ENCODE peak calls at places on chromosomes 1 and 21, in seven cellular contexts. Y is cerebellar nuclear complex, M is H9, W is GM12865, O is SW480, G is PC-9, P is NCI-H2107. E is an unnamed sample.

GRCh38 chr1:27071049-27071416 is 58.4 kb upstream of the TENT5B start:
- DNase-seq in M (peak; percentile 64), P (peak; percentile 41), O (no peak), G (no peak), Y (peak; percentile 73), W (no peak), E (no peak)

GRCh38 chr1:30888391-30888790 is 20.2 kb downstream of the SDC3 start:
- DNase-seq in O (peak; percentile 68), P (no peak), W (no peak), Y (no peak), G (no peak), M (no peak), E (no peak)

GRCh38 chr1:223712856-223713494 is 636 bp downstream of the CAPN2 start:
- DNase-seq in Y (no peak), P (no peak), W (peak; percentile 52), O (peak; percentile 36), M (peak; percentile 42), G (peak; percentile 32), E (peak; percentile 54)

GRCh38 chr1:203744008-203744972 is 20.7 kb upstream of the LAX1 start:
- DNase-seq in G (no peak), P (no peak), M (peak; percentile 58), O (no peak), W (peak; percentile 75), Y (peak; percentile 58), E (peak; percentile 30)

GRCh38 chr1:100261686-100262085 is 4.3 kb upstream of the RTCA start:
- DNase-seq in P (no peak), W (no peak), Y (no peak), O (no peak), G (no peak), M (no peak), E (no peak)

GRCh38 chr1:33460947-33461629 is 11.4 kb upstream of the ZSCAN20 start:
- DNase-seq in M (no peak), P (no peak), G (no peak), O (no peak), Y (no peak), W (peak; percentile 77), E (no peak)

GRCh38 chr1:50257029-50257428 is 148.3 kb downstream of the ELAVL4 start:
- DNase-seq in W (no peak), G (no peak), Y (no peak), M (no peak), O (no peak), P (no peak), E (no peak)

GRCh38 chr1:230300322-230301301 is 125.5 kb downstream of the PGBD5 start:
- DNase-seq in W (no peak), M (no peak), Y (no peak), P (peak; percentile 81), G (no peak), O (no peak), E (no peak)

GRCh38 chr1:40120128-40120527 is 23.1 kb upstream of the PPT1 start:
- DNase-seq in M (no peak), O (no peak), G (no peak), P (no peak), W (no peak), Y (no peak), E (no peak)

GRCh38 chr21:45556645-45557601 is 14.7 kb upstream of the SLC19A1 start:
- DNase-seq in Y (no peak), O (no peak), P (no peak), W (no peak), M (peak; percentile 29), G (no peak), E (no peak)

GRCh38 chr1:181353526-181353925 is 129.8 kb upstream of the CACNA1E start:
- DNase-seq in M (no peak), W (no peak), P (no peak), Y (no peak), G (no peak), O (peak; percentile 47), E (no peak)

GRCh38 chr1:109208847-109209463 is 4.8 kb upstream of the SARS1 start:
- DNase-seq in M (no peak), G (no peak), O (peak; percentile 25), P (no peak), W (no peak), Y (no peak), E (no peak)

GRCh38 chr21:20272791-20273362 is 725.3 kb upstream of the NCAM2 start:
- DNase-seq in P (no peak), G (no peak), M (peak; percentile 27), Y (no peak), O (no peak), W (no peak), E (no peak)

GRCh38 chr1:19824541-19824940 is 9.5 kb upstream of the RNF186 start:
- DNase-seq in Y (no peak), P (no peak), W (peak; percentile 16), G (no peak), M (no peak), O (no peak), E (no peak)

GRCh38 chr1:64936958-64937357 is 29.4 kb downstream of the JAK1 start:
- DNase-seq in G (no peak), O (no peak), M (no peak), W (no peak), Y (no peak), P (no peak), E (no peak)

GRCh38 chr1:201767339-201767738 is 61.6 kb upstream of the IPO9 start:
- DNase-seq in W (no peak), G (no peak), Y (no peak), M (no peak), P (no peak), O (no peak), E (no peak)

GRCh38 chr1:119364640-119365039 is 3.9 kb upstream of the HAO2 start:
- DNase-seq in W (no peak), M (no peak), G (no peak), P (no peak), O (no peak), Y (no peak), E (no peak)

GRCh38 chr1:97337250-97338030 is 583.4 kb downstream of the DPYD start:
- DNase-seq in O (no peak), P (no peak), G (no peak), Y (no peak), M (no peak), W (no peak), E (no peak)

GRCh38 chr1:7558921-7559869 is 211.9 kb upstream of the VAMP3 start:
- DNase-seq in W (no peak), P (no peak), O (no peak), M (no peak), G (no peak), Y (no peak), E (no peak)

GRCh38 chr1:155127105-155127671 is 488 bp upstream of the EFNA1 start:
- DNase-seq in O (peak; percentile 95), G (peak; percentile 62), W (no peak), M (peak; percentile 52), Y (peak; percentile 26), P (no peak), E (no peak)

GRCh38 chr1:51488372-51489050 is 30.6 kb downstream of the EPS15 start:
- DNase-seq in O (no peak), W (no peak), G (no peak), P (no peak), M (no peak), Y (no peak), E (no peak)

GRCh38 chr1:24117722-24118409 is 5.9 kb upstream of the MYOM3 start:
- DNase-seq in W (no peak), O (peak; percentile 13), G (peak; percentile 79), P (no peak), M (no peak), Y (no peak), E (no peak)

GRCh38 chr1:207453710-207454045 is 450 bp upstream of the CR2 start:
- DNase-seq in O (no peak), W (no peak), M (no peak), G (no peak), P (no peak), Y (no peak), E (no peak)

GRCh38 chr1:26181586-26182371 is 4.5 kb downstream of the CNKSR1 start:
- DNase-seq in G (no peak), P (no peak), M (no peak), O (no peak), W (no peak), Y (no peak), E (no peak)

GRCh38 chr1:17538428-17539130 is 919 bp upstream of the ARHGEF10L start:
- DNase-seq in P (no peak), W (no peak), Y (no peak), O (no peak), G (no peak), M (peak; percentile 90), E (no peak)

GRCh38 chr21:38716942-38717341 is 88.8 kb upstream of the ETS2 start:
- DNase-seq in M (no peak), O (no peak), Y (no peak), P (no peak), W (no peak), G (no peak), E (no peak)

GRCh38 chr1:64546018-64546417 is 76.1 kb downstream of the CACHD1 start:
- DNase-seq in G (no peak), Y (no peak), W (no peak), M (no peak), P (no peak), O (no peak), E (no peak)

GRCh38 chr1:171180671-171181070 is 4.4 kb upstream of the FMO2 start:
- DNase-seq in P (no peak), G (no peak), Y (no peak), O (no peak), M (no peak), W (no peak), E (no peak)

GRCh38 chr1:200364121-200364759 is 45.6 kb downstream of the ZNF281 start:
- DNase-seq in G (peak; percentile 13), P (no peak), O (no peak), Y (no peak), W (no peak), M (peak; percentile 41), E (no peak)

GRCh38 chr1:235821361-235821981 is 45.2 kb downstream of the LYST start:
- DNase-seq in W (no peak), G (no peak), O (no peak), Y (no peak), P (no peak), M (no peak), E (no peak)

E was measured in immature natural killer cell.